ENCODE peak calls at places on chromosomes 1 and 21, in four cellular contexts. L is IMR-90, W is osteoblast, G is fibroblast of the aortic adventitia. C is an unnamed sample.
A peak's percentile ranks its signal among the peaks of the same experiment; 100 is the strongest.

GRCh38 chr21:16863541-16863940 is 649.3 kb upstream of the CXADR start:
- DNase-seq in L (no peak), W (no peak), G (no peak), C (no peak)

GRCh38 chr1:193281894-193282293 is 95.5 kb upstream of the B3GALT2 start:
- DNase-seq in L (no peak), W (no peak), G (no peak), C (peak; percentile 12)

GRCh38 chr1:30045304-30046090 is 677.9 kb downstream of the MATN1 start:
- DNase-seq in L (no peak), W (no peak), G (no peak), C (no peak)

GRCh38 chr1:18630511-18631495 is at the start of gene PAX7:
- DNase-seq in L (no peak), W (no peak), G (no peak), C (no peak)

GRCh38 chr1:228452194-228453021 is 34.8 kb upstream of the RNF187 start:
- DNase-seq in L (peak; percentile 25), W (no peak), G (no peak), C (no peak)

GRCh38 chr1:8420318-8420717 is 102.4 kb downstream of the SLC45A1 start:
- DNase-seq in L (no peak), W (no peak), G (no peak), C (no peak)

GRCh38 chr1:186722711-186723309 is 42.6 kb upstream of the PTGS2 start:
- DNase-seq in L (peak; percentile 52), W (no peak), G (peak; percentile 70), C (peak; percentile 39)

GRCh38 chr1:232795497-232796068 is 9.6 kb upstream of the MAP10 start:
- DNase-seq in L (peak; percentile 8), W (peak; percentile 21), G (no peak), C (no peak)

GRCh38 chr1:159071970-159072582 is 4.5 kb downstream of the AIM2 start:
- DNase-seq in L (peak; percentile 80), W (peak; percentile 87), G (peak; percentile 88), C (peak; percentile 81)

GRCh38 chr1:215833936-215834729 is 267.0 kb downstream of the KCTD3 start:
- DNase-seq in L (peak; percentile 68), W (no peak), G (no peak), C (peak; percentile 9)

GRCh38 chr1:213180833-213181232 is 129.8 kb downstream of the RPS6KC1 start:
- DNase-seq in L (no peak), W (no peak), G (no peak), C (no peak)

GRCh38 chr1:63545780-63546179 is 22.5 kb downstream of the EFCAB7 start:
- DNase-seq in L (peak; percentile 71), W (peak; percentile 2), G (peak; percentile 69), C (peak; percentile 41)

GRCh38 chr1:211493865-211494653 is 2.1 kb upstream of the RD3 start:
- DNase-seq in L (no peak), W (no peak), G (no peak), C (no peak)

GRCh38 chr1:31694910-31695300 is 8.9 kb downstream of the COL16A1 start:
- DNase-seq in L (no peak), W (peak; percentile 25), G (no peak), C (no peak)

GRCh38 chr1:101769520-101769919 is 227.2 kb downstream of the OLFM3 start:
- DNase-seq in L (peak; percentile 0), W (no peak), G (peak; percentile 1), C (no peak)

GRCh38 chr1:246742396-246742795 is 18.2 kb downstream of the SCCPDH start:
- DNase-seq in L (no peak), W (peak; percentile 38), G (no peak), C (no peak)

GRCh38 chr1:186325239-186325638 is 49.8 kb downstream of the TPR start:
- DNase-seq in L (peak; percentile 29), W (no peak), G (peak; percentile 33), C (peak; percentile 25)

GRCh38 chr1:65422241-65423203 is 2.1 kb downstream of the LEPR start:
- DNase-seq in L (peak; percentile 44), W (peak; percentile 80), G (no peak), C (peak; percentile 78)
- H3K4me3 ChIP-seq in L (no peak overlapping the region), W (peak overlapping the region; percentile 89), G (peak overlapping the region; percentile 84), C (peak overlapping the region; percentile 84)

DNA sequence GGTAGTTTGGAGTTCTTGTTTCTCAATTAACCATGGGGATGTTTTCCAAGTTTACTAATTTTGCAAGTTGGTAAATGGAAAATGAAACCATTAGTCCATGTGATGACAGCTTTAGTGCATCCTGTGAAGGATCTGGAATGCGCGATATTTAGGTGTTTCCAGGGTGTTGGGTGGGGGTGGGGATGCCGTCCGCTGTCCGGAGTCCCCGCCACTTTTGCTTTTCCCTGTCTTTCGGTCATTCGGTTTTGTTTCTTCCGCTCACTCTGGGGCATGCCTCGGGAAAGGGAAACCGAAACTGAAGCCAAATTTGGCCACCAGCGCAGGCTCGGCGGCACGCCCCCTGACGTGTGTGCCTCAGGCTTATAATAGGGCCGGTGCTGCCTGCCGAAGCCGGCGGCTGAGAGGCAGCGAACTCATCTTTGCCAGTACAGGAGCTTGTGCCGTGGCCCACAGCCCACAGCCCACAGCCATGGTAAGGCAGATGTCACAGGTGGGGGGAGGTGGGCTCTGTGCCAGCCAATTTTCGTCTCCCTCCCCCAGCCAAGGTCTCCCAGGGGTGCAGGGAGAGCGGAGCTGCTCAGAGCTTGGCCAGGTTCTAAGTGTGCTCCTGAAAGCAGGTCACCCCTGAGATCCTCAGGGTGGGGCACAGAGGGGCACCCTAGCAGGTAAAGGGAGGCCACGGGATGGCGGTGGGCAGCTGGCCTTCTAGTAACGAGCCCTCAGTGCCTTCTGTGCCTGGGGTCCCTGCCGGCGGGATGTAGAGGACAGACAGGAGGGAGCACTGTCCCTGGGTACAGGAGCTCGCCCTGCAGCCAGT is at the start of gene ISG15:
- DNase-seq in L (peak; percentile 83), W (peak; percentile 98), G (peak; percentile 80), C (peak; percentile 82)
- TF ChIP-seq CTCF in L (no peak), W (no peak), G (no peak), C (no peak)

DNA sequence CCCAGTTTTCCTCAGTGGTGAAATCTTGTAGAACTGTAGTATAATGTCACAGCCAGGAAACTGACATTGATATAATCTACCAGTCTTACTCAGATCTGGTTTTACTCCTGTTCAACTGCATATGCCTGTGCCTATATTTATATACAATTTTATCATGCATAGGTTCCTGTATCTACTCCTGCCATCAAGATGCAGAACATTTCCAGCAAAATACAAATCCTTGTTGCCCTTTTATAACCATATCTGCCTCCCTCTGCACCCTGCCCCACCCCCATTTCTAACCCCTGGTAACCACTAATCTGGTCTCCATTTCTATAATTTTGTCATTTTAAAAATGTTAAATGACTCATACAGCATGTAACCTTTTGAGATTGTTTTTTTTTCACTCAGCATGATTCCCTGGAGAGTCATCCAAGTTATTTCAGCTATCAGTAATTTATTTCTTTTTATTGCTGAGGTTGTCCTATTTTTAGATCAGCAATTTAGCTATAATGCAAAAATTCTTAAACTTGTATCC is 8.1 kb downstream of the UTP25 start:
- DNase-seq in L (peak; percentile 67), W (no peak), G (peak; percentile 78), C (peak; percentile 56)
- H3K4me3 ChIP-seq in L (no peak overlapping the region), W (no peak overlapping the region), G (no peak overlapping the region), C (no peak overlapping the region)

DNA sequence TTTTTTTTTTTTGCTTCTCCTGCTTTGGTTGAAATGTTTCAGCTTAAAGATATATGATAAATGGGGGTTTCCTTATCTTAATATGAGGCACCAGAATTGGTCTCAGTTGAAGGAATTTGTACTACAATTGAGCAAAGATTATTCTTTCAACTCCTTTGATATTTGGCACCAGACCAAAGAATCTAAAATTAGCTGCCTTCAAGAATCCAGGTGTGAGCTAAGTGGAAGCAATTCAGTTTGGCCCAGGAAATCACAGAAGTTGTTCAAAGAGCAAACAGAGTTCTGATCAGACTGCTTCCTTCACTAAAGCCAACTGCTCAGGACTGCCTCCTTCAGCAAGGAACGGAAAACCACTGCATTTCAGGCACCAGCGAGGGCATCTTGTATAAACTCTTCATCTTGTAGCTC is 68.3 kb upstream of the BCAR3 start:
- DNase-seq in L (no peak), W (no peak), G (no peak), C (no peak)
- TF ChIP-seq CTCF in L (peak; percentile 13), W (peak; percentile 7), G (peak; percentile 26), C (peak; percentile 14)

GRCh38 chr1:46452931-46453325 is 36.7 kb upstream of the DMBX1 start:
- DNase-seq in L (no peak), W (peak; percentile 66), G (no peak), C (no peak)
- H3K4me3 ChIP-seq in L (no peak overlapping the region), W (no peak overlapping the region), G (no peak overlapping the region), C (no peak overlapping the region)